ENCODE peak calls at places on chromosomes 12 and 14, in seven cellular contexts. P, Q, W, D, C, Y and E are unnamed samples.

GRCh38 chr14:51430600-51430999 is 190.6 kb downstream of the TMX1 start:
- DNase-seq in P (no peak), Q (no peak), W (no peak), D (no peak), C (peak), Y (no peak), E (no peak)

GRCh38 chr12:121060149-121061001 is 21.3 kb upstream of the OASL start:
- DNase-seq in P (peak), Q (peak), W (no peak), D (no peak), C (peak), Y (peak), E (peak)

GRCh38 chr12:77767335-77767734 is 63.4 kb upstream of the NAV3 start:
- DNase-seq in P (no peak), Q (no peak), W (no peak), D (no peak), C (no peak), Y (no peak), E (no peak)

GRCh38 chr12:8697476-8698131 is at the start of gene RIMKLB:
- DNase-seq in P (peak), Q (peak), W (peak), D (peak), C (peak), Y (peak), E (peak)

GRCh38 chr14:72443991-72444431 is 449.9 kb downstream of the DPF3 start:
- DNase-seq in P (no peak), Q (peak), W (no peak), D (no peak), C (no peak), Y (no peak), E (no peak)

GRCh38 chr12:115619061-115619460 is 658.4 kb downstream of the MED13L start:
- DNase-seq in P (no peak), Q (no peak), W (no peak), D (no peak), C (no peak), Y (no peak), E (no peak)

GRCh38 chr12:132640936-132641335 is 22.4 kb downstream of the P2RX2 start:
- DNase-seq in P (peak), Q (no peak), W (no peak), D (no peak), C (no peak), Y (peak), E (no peak)

GRCh38 chr14:77790566-77791224 is 9.2 kb upstream of the ADCK1 start:
- DNase-seq in P (no peak), Q (no peak), W (no peak), D (no peak), C (no peak), Y (no peak), E (no peak)

GRCh38 chr12:53053223-53054111 is 3.6 kb downstream of the TNS2 start:
- DNase-seq in P (peak), Q (peak), W (peak), D (peak), C (peak), Y (no peak), E (peak)

GRCh38 chr12:87652026-87652425 is 377.2 kb downstream of the C12orf50 start:
- DNase-seq in P (no peak), Q (no peak), W (no peak), D (no peak), C (no peak), Y (no peak), E (no peak)

GRCh38 chr12:85894653-85895052 is 20.6 kb downstream of the NTS start:
- DNase-seq in P (no peak), Q (no peak), W (no peak), D (no peak), C (no peak), Y (no peak), E (no peak)

GRCh38 chr12:39697108-39697507 is 77.5 kb upstream of the ABCD2 start:
- DNase-seq in P (no peak), Q (no peak), W (no peak), D (no peak), C (no peak), Y (no peak), E (no peak)

GRCh38 chr12:48986720-48987291 is 8.7 kb downstream of the WNT1 start:
- DNase-seq in P (peak), Q (no peak), W (no peak), D (no peak), C (peak), Y (no peak), E (no peak)

GRCh38 chr12:11539156-11539555 is 110.3 kb upstream of the ETV6 start:
- DNase-seq in P (no peak), Q (no peak), W (no peak), D (no peak), C (no peak), Y (no peak), E (no peak)

GRCh38 chr12:5166976-5167375 is 123.3 kb downstream of the KCNA5 start:
- DNase-seq in P (no peak), Q (no peak), W (no peak), D (no peak), C (no peak), Y (no peak), E (no peak)

GRCh38 chr12:51822956-51823355 is 25.6 kb downstream of the FIGNL2 start:
- DNase-seq in P (no peak), Q (no peak), W (peak), D (no peak), C (no peak), Y (no peak), E (no peak)

GRCh38 chr12:76199808-76200207 is 115.3 kb upstream of the NAP1L1 start:
- DNase-seq in P (no peak), Q (no peak), W (no peak), D (no peak), C (no peak), Y (no peak), E (no peak)

GRCh38 chr12:3160081-3160480 is 82.9 kb downstream of the TSPAN9 start:
- DNase-seq in P (no peak), Q (no peak), W (no peak), D (no peak), C (no peak), Y (no peak), E (no peak)

GRCh38 chr14:95774265-95775160 is 60.6 kb upstream of the TCL1A start:
- DNase-seq in P (peak), Q (peak), W (peak), D (peak), C (peak), Y (no peak), E (peak)

GRCh38 chr12:96235497-96235826 is 41.3 kb downstream of the ELK3 start:
- DNase-seq in P (peak), Q (no peak), W (no peak), D (no peak), C (no peak), Y (no peak), E (no peak)

GRCh38 chr14:29814153-29815057 is 113.2 kb downstream of the PRKD1 start:
- DNase-seq in P (no peak), Q (no peak), W (peak), D (peak), C (no peak), Y (peak), E (peak)

GRCh38 chr12:45989857-45990467 is 412 bp downstream of the SCAF11 start:
- DNase-seq in P (peak), Q (peak), W (peak), D (no peak), C (peak), Y (peak), E (peak)

GRCh38 chr14:60656755-60657608 is 7.7 kb upstream of the SIX1 start:
- DNase-seq in P (peak), Q (no peak), W (peak), D (no peak), C (peak), Y (peak), E (peak)

GRCh38 chr12:12495536-12495935 is 67.1 kb downstream of the DUSP16 start:
- DNase-seq in P (no peak), Q (no peak), W (no peak), D (no peak), C (no peak), Y (no peak), E (no peak)

GRCh38 chr12:20057398-20057797 is 310.9 kb upstream of the PDE3A start:
- DNase-seq in P (no peak), Q (no peak), W (no peak), D (no peak), C (no peak), Y (no peak), E (no peak)

GRCh38 chr12:52362118-52362726 is 5.1 kb downstream of the KRT85 start:
- DNase-seq in P (peak), Q (no peak), W (no peak), D (no peak), C (peak), Y (no peak), E (no peak)

GRCh38 chr12:92650228-92650822 is 52.5 kb upstream of the PLEKHG7 start:
- DNase-seq in P (no peak), Q (no peak), W (no peak), D (no peak), C (no peak), Y (no peak), E (no peak)

GRCh38 chr12:13097526-13097925 is 5.9 kb downstream of the GSG1 start:
- DNase-seq in P (no peak), Q (no peak), W (no peak), D (no peak), C (no peak), Y (no peak), E (no peak)

GRCh38 chr12:12927211-12928079 is 24.5 kb downstream of the GPRC5D start:
- DNase-seq in P (no peak), Q (peak), W (peak), D (peak), C (no peak), Y (peak), E (peak)

GRCh38 chr12:112424126-112424525 is 5.4 kb downstream of the PTPN11 start:
- DNase-seq in P (peak), Q (no peak), W (no peak), D (no peak), C (no peak), Y (no peak), E (no peak)

GRCh38 chr12:81128930-81129554 is 51.2 kb downstream of the ACSS3 start:
- DNase-seq in P (peak), Q (no peak), W (peak), D (no peak), C (peak), Y (no peak), E (peak)

GRCh38 chr12:480831-481230 is 21.1 kb downstream of the B4GALNT3 start:
- DNase-seq in P (peak), Q (no peak), W (no peak), D (no peak), C (no peak), Y (no peak), E (no peak)

GRCh38 chr14:33512201-33512600 is 438.7 kb downstream of the EGLN3 start:
- DNase-seq in P (no peak), Q (no peak), W (no peak), D (no peak), C (no peak), Y (no peak), E (no peak)

GRCh38 chr14:103856105-103856504 is 8.7 kb upstream of the PPP1R13B start:
- DNase-seq in P (peak), Q (no peak), W (no peak), D (no peak), C (peak), Y (no peak), E (no peak)

GRCh38 chr12:105538880-105539279 is 208.4 kb downstream of the C12orf75 start:
- DNase-seq in P (peak), Q (no peak), W (no peak), D (no peak), C (no peak), Y (no peak), E (no peak)

GRCh38 chr12:27246141-27246540 is 2.1 kb downstream of the STK38L start:
- DNase-seq in P (no peak), Q (no peak), W (no peak), D (no peak), C (peak), Y (no peak), E (no peak)

GRCh38 chr12:27244680-27245005 is 557 bp downstream of the STK38L start:
- DNase-seq in P (no peak), Q (no peak), W (no peak), D (no peak), C (no peak), Y (no peak), E (no peak)

GRCh38 chr12:27243804-27244679 is at the start of gene STK38L:
- DNase-seq in P (peak), Q (peak), W (peak), D (peak), C (peak), Y (peak), E (peak)

GRCh38 chr12:27245039-27245438 is 953 bp downstream of the STK38L start:
- DNase-seq in P (no peak), Q (no peak), W (no peak), D (no peak), C (peak), Y (no peak), E (no peak)

GRCh38 chr12:27243006-27243405 is 1.1 kb upstream of the STK38L start:
- DNase-seq in P (no peak), Q (no peak), W (no peak), D (no peak), C (no peak), Y (no peak), E (no peak)
- H3K27ac ChIP-seq in P (no peak), Q (peak), W (no peak), D (no peak), C (no peak), Y (no peak), E (no peak)

GRCh38 chr14:24913026-24913425 is 136.9 kb downstream of the STXBP6 start:
- DNase-seq in P (no peak), Q (no peak), W (no peak), D (no peak), C (no peak), Y (no peak), E (no peak)
- H3K27ac ChIP-seq in P (no peak), Q (no peak), W (no peak), D (no peak), C (no peak), Y (no peak), E (no peak)

DNA sequence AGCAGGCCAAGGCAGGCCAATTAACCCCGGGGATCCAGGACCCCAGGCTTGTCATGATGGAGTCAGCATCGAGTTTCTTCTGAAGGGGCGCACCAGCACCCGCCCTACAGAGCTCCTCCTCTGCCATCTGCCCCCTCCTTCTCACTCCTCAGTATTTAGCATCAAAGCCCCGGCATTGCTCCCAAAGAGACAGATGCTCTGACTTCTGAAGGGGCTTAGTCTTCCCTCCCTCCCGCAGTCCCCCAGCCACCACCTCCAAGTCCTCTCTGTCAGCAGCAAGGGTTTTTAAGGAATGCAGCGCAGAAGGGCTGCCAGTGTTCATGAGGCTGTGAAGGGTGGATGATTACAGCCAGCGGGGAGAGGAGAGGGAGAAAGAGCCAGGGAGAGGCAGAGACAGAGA is 285.2 kb upstream of the NOS1 start:
- DNase-seq in P (peak), Q (no peak), W (no peak), D (no peak), C (peak), Y (no peak), E (no peak)
- H3K27ac ChIP-seq in P (no peak), Q (no peak), W (no peak), D (no peak), C (no peak), Y (no peak), E (no peak)

GRCh38 chr14:100015251-100015655 is 50.0 kb upstream of the EVL start:
- DNase-seq in P (no peak), Q (no peak), W (no peak), D (no peak), C (peak), Y (no peak), E (no peak)
- H3K27ac ChIP-seq in P (no peak), Q (no peak), W (no peak), D (peak), C (no peak), Y (peak), E (no peak)

GRCh38 chr12:50111693-50112455 is at the start of gene COX14:
- DNase-seq in P (peak), Q (peak), W (peak), D (peak), C (peak), Y (peak), E (peak)

GRCh38 chr12:50111417-50111692 is 681 bp upstream of the COX14 start:
- DNase-seq in P (no peak), Q (no peak), W (no peak), D (no peak), C (no peak), Y (no peak), E (no peak)

GRCh38 chr12:50110762-50111416 is 1.1 kb upstream of the COX14 start:
- DNase-seq in P (peak), Q (no peak), W (peak), D (peak), C (peak), Y (peak), E (peak)

GRCh38 chr12:50112456-50113218 is 601 bp downstream of the COX14 start:
- DNase-seq in P (no peak), Q (no peak), W (no peak), D (peak), C (no peak), Y (peak), E (peak)

GRCh38 chr12:50110127-50110761 is 1.8 kb upstream of the COX14 start:
- DNase-seq in P (no peak), Q (no peak), W (peak), D (peak), C (no peak), Y (peak), E (peak)
- H3K27ac ChIP-seq in P (no peak), Q (no peak), W (peak), D (peak), C (peak), Y (peak), E (peak)

GRCh38 chr12:64452559-64453329 is 824 bp downstream of the TBK1 start:
- DNase-seq in P (no peak), Q (no peak), W (no peak), D (no peak), C (peak), Y (no peak), E (no peak)
- H3K27ac ChIP-seq in P (peak), Q (peak), W (peak), D (peak), C (peak), Y (peak), E (peak)